ENCODE peak calls at places on chromosomes 3 and 15, in six cellular contexts. One of them, this sample, is unnamed.

GRCh38 chr3:39965997-39966396 is 156.6 kb downstream of the MYRIP start:
- DNase-seq in A549: no peak
- DNase-seq in uterus: no peak
- DNase-seq in AG04449: no peak
- DNase-seq in heart left ventricle: no peak
- DNase-seq in K562: no peak
- DNase-seq in this sample: no peak

GRCh38 chr3:181358555-181358954 is 353.2 kb upstream of the SOX2 start:
- DNase-seq in AG04449: no peak
- DNase-seq in uterus: no peak
- DNase-seq in heart left ventricle: no peak
- DNase-seq in A549: no peak
- DNase-seq in K562: no peak
- DNase-seq in this sample: peak; percentile 2

GRCh38 chr3:159907828-159908227 is 80.8 kb upstream of the IL12A start:
- DNase-seq in K562: no peak
- DNase-seq in AG04449: no peak
- DNase-seq in uterus: no peak
- DNase-seq in A549: no peak
- DNase-seq in heart left ventricle: no peak
- DNase-seq in this sample: no peak

GRCh38 chr3:15345051-15345607 is 12.7 kb upstream of the SH3BP5 start:
- DNase-seq in uterus: no peak
- DNase-seq in AG04449: no peak
- DNase-seq in A549: no peak
- DNase-seq in heart left ventricle: no peak
- DNase-seq in K562: no peak
- DNase-seq in this sample: no peak

GRCh38 chr15:56211960-56212550 is 31.6 kb downstream of the RFX7 start:
- DNase-seq in K562: no peak
- DNase-seq in heart left ventricle: no peak
- DNase-seq in uterus: no peak
- DNase-seq in A549: no peak
- DNase-seq in AG04449: no peak
- DNase-seq in this sample: no peak

GRCh38 chr3:17349093-17349492 is 393.3 kb downstream of the TBC1D5 start:
- DNase-seq in A549: no peak
- DNase-seq in uterus: no peak
- DNase-seq in K562: no peak
- DNase-seq in heart left ventricle: no peak
- DNase-seq in AG04449: no peak
- DNase-seq in this sample: no peak

GRCh38 chr3:29955413-29955812 is 651.0 kb upstream of the TGFBR2 start:
- DNase-seq in AG04449: no peak
- DNase-seq in uterus: no peak
- DNase-seq in A549: no peak
- DNase-seq in heart left ventricle: no peak
- DNase-seq in K562: no peak
- DNase-seq in this sample: no peak

GRCh38 chr3:140972833-140973232 is 31.2 kb downstream of the SLC25A36 start:
- DNase-seq in AG04449: no peak
- DNase-seq in A549: no peak
- DNase-seq in uterus: no peak
- DNase-seq in heart left ventricle: no peak
- DNase-seq in K562: peak; percentile 11
- DNase-seq in this sample: no peak

GRCh38 chr15:63948436-63948835 is 97.8 kb downstream of the DAPK2 start:
- DNase-seq in A549: no peak
- DNase-seq in uterus: no peak
- DNase-seq in K562: no peak
- DNase-seq in heart left ventricle: no peak
- DNase-seq in AG04449: no peak
- DNase-seq in this sample: no peak

GRCh38 chr3:149462653-149463052 is 11.8 kb upstream of the TM4SF4 start:
- DNase-seq in heart left ventricle: no peak
- DNase-seq in A549: no peak
- DNase-seq in AG04449: peak; percentile 40
- DNase-seq in K562: no peak
- DNase-seq in uterus: no peak
- DNase-seq in this sample: no peak

GRCh38 chr3:53726654-53727053 is 119.6 kb downstream of the CHDH start:
- DNase-seq in uterus: no peak
- DNase-seq in AG04449: no peak
- DNase-seq in A549: no peak
- DNase-seq in heart left ventricle: no peak
- DNase-seq in K562: no peak
- DNase-seq in this sample: no peak

GRCh38 chr15:57323806-57324589 is 52.3 kb upstream of the CGNL1 start:
- DNase-seq in heart left ventricle: no peak
- DNase-seq in AG04449: no peak
- DNase-seq in A549: peak; percentile 96
- DNase-seq in uterus: no peak
- DNase-seq in K562: peak; percentile 97
- DNase-seq in this sample: no peak

GRCh38 chr15:70463453-70463834 is 299.9 kb downstream of the UACA start:
- DNase-seq in heart left ventricle: no peak
- DNase-seq in K562: no peak
- DNase-seq in A549: no peak
- DNase-seq in AG04449: no peak
- DNase-seq in uterus: no peak
- DNase-seq in this sample: no peak

GRCh38 chr3:157180262-157180661 is 20.3 kb upstream of the CCNL1 start:
- DNase-seq in A549: no peak
- DNase-seq in K562: no peak
- DNase-seq in heart left ventricle: no peak
- DNase-seq in uterus: no peak
- DNase-seq in AG04449: no peak
- DNase-seq in this sample: no peak

GRCh38 chr3:153599685-153600084 is 437.7 kb downstream of the RAP2B start:
- DNase-seq in A549: no peak
- DNase-seq in heart left ventricle: no peak
- DNase-seq in AG04449: peak; percentile 26
- DNase-seq in K562: no peak
- DNase-seq in uterus: no peak
- DNase-seq in this sample: no peak

GRCh38 chr3:126766653-126767052 is 62.6 kb downstream of the CHCHD6 start:
- DNase-seq in AG04449: no peak
- DNase-seq in A549: no peak
- DNase-seq in heart left ventricle: no peak
- DNase-seq in K562: no peak
- DNase-seq in uterus: no peak
- DNase-seq in this sample: no peak

GRCh38 chr3:71488391-71488809 is 95.1 kb downstream of the FOXP1 start:
- DNase-seq in AG04449: no peak
- DNase-seq in uterus: no peak
- DNase-seq in heart left ventricle: no peak
- DNase-seq in K562: no peak
- DNase-seq in A549: no peak
- DNase-seq in this sample: no peak

GRCh38 chr3:17307482-17307881 is 422.7 kb downstream of the PLCL2 start:
- DNase-seq in AG04449: no peak
- DNase-seq in A549: no peak
- DNase-seq in uterus: no peak
- DNase-seq in K562: no peak
- DNase-seq in heart left ventricle: no peak
- DNase-seq in this sample: no peak

GRCh38 chr3:31613654-31614053 is 80.9 kb downstream of the STT3B start:
- DNase-seq in K562: no peak
- DNase-seq in heart left ventricle: no peak
- DNase-seq in uterus: no peak
- DNase-seq in AG04449: no peak
- DNase-seq in A549: no peak
- DNase-seq in this sample: no peak

GRCh38 chr3:184235381-184236032 is 6.1 kb downstream of the VWA5B2 start:
- DNase-seq in uterus: no peak
- DNase-seq in A549: no peak
- DNase-seq in AG04449: no peak
- DNase-seq in heart left ventricle: no peak
- DNase-seq in K562: no peak
- DNase-seq in this sample: no peak

GRCh38 chr3:105014631-105015030 is 352.1 kb upstream of the ALCAM start:
- DNase-seq in heart left ventricle: no peak
- DNase-seq in uterus: no peak
- DNase-seq in AG04449: peak; percentile 28
- DNase-seq in A549: no peak
- DNase-seq in K562: no peak
- DNase-seq in this sample: no peak

GRCh38 chr15:70033529-70034140 is 64.1 kb downstream of the TLE3 start:
- DNase-seq in K562: no peak
- DNase-seq in heart left ventricle: no peak
- DNase-seq in AG04449: no peak
- DNase-seq in uterus: peak; percentile 41
- DNase-seq in A549: no peak
- DNase-seq in this sample: no peak

GRCh38 chr3:127456471-127457093 is 134.0 kb downstream of the TPRA1 start:
- DNase-seq in AG04449: no peak
- DNase-seq in A549: no peak
- DNase-seq in K562: no peak
- DNase-seq in heart left ventricle: no peak
- DNase-seq in uterus: no peak
- DNase-seq in this sample: no peak

GRCh38 chr3:144361002-144361401 is 389.4 kb downstream of the DIPK2A start:
- DNase-seq in K562: no peak
- DNase-seq in AG04449: no peak
- DNase-seq in heart left ventricle: no peak
- DNase-seq in A549: no peak
- DNase-seq in uterus: no peak
- DNase-seq in this sample: no peak

GRCh38 chr3:124587053-124587408 is 143.2 kb upstream of the UMPS start:
- DNase-seq in K562: peak; percentile 72
- DNase-seq in AG04449: no peak
- DNase-seq in heart left ventricle: no peak
- DNase-seq in A549: no peak
- DNase-seq in uterus: no peak
- DNase-seq in this sample: no peak

GRCh38 chr15:80942266-80942665 is 47.4 kb downstream of the MESD start:
- DNase-seq in uterus: no peak
- DNase-seq in A549: no peak
- DNase-seq in K562: no peak
- DNase-seq in heart left ventricle: no peak
- DNase-seq in AG04449: no peak
- DNase-seq in this sample: no peak

GRCh38 chr15:69595009-69595825 is 142.6 kb downstream of the RPLP1 start:
- DNase-seq in K562: no peak
- DNase-seq in A549: no peak
- DNase-seq in AG04449: no peak
- DNase-seq in heart left ventricle: peak; percentile 82
- DNase-seq in uterus: no peak
- DNase-seq in this sample: no peak

GRCh38 chr15:85314653-85315052 is 65.8 kb upstream of the AKAP13 start:
- DNase-seq in uterus: no peak
- DNase-seq in K562: no peak
- DNase-seq in AG04449: no peak
- DNase-seq in A549: no peak
- DNase-seq in heart left ventricle: no peak
- DNase-seq in this sample: no peak

GRCh38 chr3:48119495-48120193 is 68.6 kb downstream of the CDC25A start:
- DNase-seq in K562: no peak
- DNase-seq in AG04449: no peak
- DNase-seq in heart left ventricle: peak; percentile 74
- DNase-seq in A549: no peak
- DNase-seq in uterus: peak; percentile 70
- DNase-seq in this sample: no peak

GRCh38 chr15:54304321-54304720 is 326.1 kb downstream of the UNC13C start:
- DNase-seq in A549: no peak
- DNase-seq in K562: no peak
- DNase-seq in heart left ventricle: no peak
- DNase-seq in AG04449: no peak
- DNase-seq in uterus: no peak
- DNase-seq in this sample: no peak

DNA sequence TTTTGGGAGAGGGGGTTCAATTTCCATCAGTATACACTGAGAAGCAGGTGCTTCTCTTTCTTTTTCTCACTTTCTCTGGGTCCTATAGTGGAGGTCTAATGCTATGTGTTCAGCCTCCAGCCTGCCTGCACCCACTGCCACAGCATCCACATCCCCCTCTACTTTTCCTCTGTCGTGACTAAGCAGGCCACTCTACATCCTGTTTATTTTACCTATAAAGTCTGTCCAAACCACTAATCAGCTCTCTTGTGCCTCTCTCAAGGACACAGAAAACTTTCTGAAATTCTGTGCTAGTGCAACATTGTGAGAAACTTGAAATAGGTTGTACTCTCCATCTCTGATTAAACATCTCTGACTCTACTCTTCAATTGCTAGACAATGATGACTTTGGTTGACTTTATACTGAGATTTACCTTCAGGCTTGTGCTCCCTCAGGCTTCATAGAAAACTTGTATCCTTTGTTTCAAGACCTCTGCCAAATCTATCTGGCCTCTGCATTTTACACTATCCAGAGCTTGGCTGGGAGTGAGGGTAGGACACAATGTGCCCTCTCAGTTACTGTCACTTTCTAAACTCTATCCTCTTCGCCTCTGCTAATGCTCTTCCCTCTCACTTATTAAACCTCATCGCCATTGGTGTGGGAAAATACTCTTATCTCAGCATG is 28.0 kb downstream of the SUCNR1 start:
- DNase-seq in uterus: no peak
- DNase-seq in K562: no peak
- DNase-seq in AG04449: no peak
- DNase-seq in A549: no peak
- DNase-seq in heart left ventricle: no peak
- DNase-seq in this sample: no peak
- TF ChIP-seq CTCF in uterus: no peak
- TF ChIP-seq CTCF in K562: no peak
- TF ChIP-seq CTCF in AG04449: no peak
- TF ChIP-seq CTCF in A549: no peak
- TF ChIP-seq CTCF in heart left ventricle: no peak
- TF ChIP-seq CTCF in this sample: no peak

DNA sequence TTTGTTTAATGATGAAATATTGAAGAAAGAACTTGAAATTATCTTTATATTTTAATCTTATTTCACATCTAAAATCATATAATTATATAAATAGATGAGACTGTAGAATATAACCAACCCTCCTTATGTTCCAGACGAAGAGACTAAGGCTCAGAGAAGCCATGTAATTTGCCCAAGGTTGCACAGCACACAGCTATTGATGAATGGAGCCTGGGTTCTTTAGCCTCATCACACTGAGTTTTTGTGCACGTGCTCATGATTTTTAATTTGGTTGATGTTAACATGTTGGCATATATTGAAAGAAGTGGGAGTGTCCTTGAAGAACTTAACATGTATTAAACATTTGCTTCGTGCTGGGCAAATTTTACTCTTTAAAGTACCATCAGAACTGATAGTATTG is 151.6 kb downstream of the FNDC3B start:
- DNase-seq in heart left ventricle: no peak
- DNase-seq in uterus: no peak
- DNase-seq in AG04449: no peak
- DNase-seq in A549: no peak
- DNase-seq in K562: no peak
- DNase-seq in this sample: no peak
- H3K4me3 ChIP-seq in heart left ventricle: no peak overlapping the region
- H3K4me3 ChIP-seq in uterus: no peak overlapping the region
- H3K4me3 ChIP-seq in AG04449: no peak overlapping the region
- H3K4me3 ChIP-seq in A549: no peak overlapping the region
- H3K4me3 ChIP-seq in K562: no peak overlapping the region
- H3K4me3 ChIP-seq in this sample: no peak overlapping the region

GRCh38 chr15:32936283-32936918 is 218.6 kb downstream of the GREM1 start:
- DNase-seq in K562: peak; percentile 9
- DNase-seq in A549: peak; percentile 20
- DNase-seq in heart left ventricle: no peak
- DNase-seq in uterus: no peak
- DNase-seq in AG04449: no peak
- DNase-seq in this sample: no peak
- TF ChIP-seq CTCF in K562: peak; percentile 50
- TF ChIP-seq CTCF in A549: peak; percentile 34
- TF ChIP-seq CTCF in heart left ventricle: no peak
- TF ChIP-seq CTCF in uterus: peak; percentile 32
- TF ChIP-seq CTCF in AG04449: no peak
- TF ChIP-seq CTCF in this sample: peak; percentile 78

GRCh38 chr3:13420817-13421755 is 964 bp upstream of the NUP210 start:
- DNase-seq in A549: no peak
- DNase-seq in K562: peak; percentile 91
- DNase-seq in uterus: no peak
- DNase-seq in AG04449: no peak
- DNase-seq in heart left ventricle: no peak
- DNase-seq in this sample: peak; percentile 77
- H3K4me3 ChIP-seq in A549: peak overlapping the region; percentile 81
- H3K4me3 ChIP-seq in K562: peak overlapping the region; percentile 62
- H3K4me3 ChIP-seq in uterus: no peak overlapping the region
- H3K4me3 ChIP-seq in AG04449: no peak overlapping the region
- H3K4me3 ChIP-seq in heart left ventricle: peak overlapping the region; percentile 59
- H3K4me3 ChIP-seq in this sample: peak overlapping the region; percentile 73

This sample was measured in GM12864.